ENCODE peak calls at places on chromosomes 1 and 21, in five cellular contexts. U is PC-3, O is body of pancreas, T is heart left ventricle, D is RWPE2. Z is an unnamed sample.

GRCh38 chr1:245380790-245381535 is 226.2 kb downstream of the KIF26B start:
- DNase-seq in U (no peak), O (no peak), T (no peak), D (no peak), Z (no peak)

GRCh38 chr1:67980028-67980427 is 70.4 kb downstream of the DIRAS3 start:
- DNase-seq in U (peak; percentile 17), O (no peak), T (no peak), D (no peak), Z (no peak)

GRCh38 chr1:156600733-156601121 is 552 bp downstream of the GPATCH4 start:
- DNase-seq in U (no peak), O (no peak), T (no peak), D (no peak), Z (no peak)

GRCh38 chr1:6800728-6801127 is 15.5 kb downstream of the CAMTA1 start:
- DNase-seq in U (no peak), O (no peak), T (no peak), D (no peak), Z (no peak)

GRCh38 chr1:247919952-247920351 is at the start of gene OR2T8:
- DNase-seq in U (no peak), O (no peak), T (no peak), D (no peak), Z (no peak)

GRCh38 chr1:207747627-207748492 is 4.0 kb upstream of the CD46 start:
- DNase-seq in U (no peak), O (no peak), T (no peak), D (no peak), Z (peak; percentile 60)

GRCh38 chr1:183543619-183544204 is 46.5 kb downstream of the NCF2 start:
- DNase-seq in U (peak; percentile 66), O (no peak), T (no peak), D (no peak), Z (peak; percentile 52)

GRCh38 chr1:42669936-42670335 is 11.7 kb downstream of the PPIH start:
- DNase-seq in U (no peak), O (no peak), T (no peak), D (no peak), Z (no peak)

GRCh38 chr1:102732927-102733326 is 375.4 kb downstream of the COL11A1 start:
- DNase-seq in U (no peak), O (no peak), T (no peak), D (no peak), Z (no peak)

GRCh38 chr1:243713470-243714186 is 136.4 kb downstream of the AKT3 start:
- DNase-seq in U (no peak), O (no peak), T (no peak), D (no peak), Z (no peak)

GRCh38 chr1:246725191-246725590 is 982 bp downstream of the SCCPDH start:
- DNase-seq in U (peak; percentile 26), O (no peak), T (no peak), D (no peak), Z (no peak)

GRCh38 chr1:94709891-94710581 is 110.1 kb upstream of the SLC44A3 start:
- DNase-seq in U (peak; percentile 12), O (no peak), T (no peak), D (no peak), Z (no peak)

GRCh38 chr1:150972417-150972940 is 2.2 kb downstream of the CERS2 start:
- DNase-seq in U (no peak), O (peak; percentile 69), T (no peak), D (no peak), Z (no peak)

GRCh38 chr1:84083321-84083720 is 60.8 kb upstream of the PRKACB start:
- DNase-seq in U (no peak), O (no peak), T (no peak), D (no peak), Z (no peak)

GRCh38 chr21:14889080-14889805 is 175.6 kb downstream of the NRIP1 start:
- DNase-seq in U (peak; percentile 71), O (no peak), T (no peak), D (no peak), Z (peak; percentile 35)

GRCh38 chr21:39003982-39004775 is 179.1 kb downstream of the PSMG1 start:
- DNase-seq in U (no peak), O (no peak), T (no peak), D (no peak), Z (no peak)

GRCh38 chr1:75134939-75135828 is 996 bp downstream of the LHX8 start:
- DNase-seq in U (no peak), O (no peak), T (no peak), D (no peak), Z (no peak)

GRCh38 chr1:212396638-212397037 is 18.0 kb downstream of the PACC1 start:
- DNase-seq in U (no peak), O (no peak), T (no peak), D (no peak), Z (no peak)

GRCh38 chr21:35254006-35254751 is 205.1 kb upstream of the RUNX1 start:
- DNase-seq in U (peak; percentile 68), O (no peak), T (no peak), D (no peak), Z (no peak)

GRCh38 chr1:47771766-47772165 is 225.4 kb downstream of the TRABD2B start:
- DNase-seq in U (no peak), O (no peak), T (no peak), D (no peak), Z (no peak)

GRCh38 chr21:43211085-43212071 is 42.6 kb downstream of the CRYAA start:
- DNase-seq in U (no peak), O (peak; percentile 80), T (peak; percentile 55), D (peak; percentile 42), Z (peak; percentile 24)

GRCh38 chr21:44872568-44873355 is 728 bp downstream of the PTTG1IP start:
- DNase-seq in U (peak; percentile 46), O (peak; percentile 47), T (peak; percentile 48), D (peak; percentile 65), Z (no peak)

GRCh38 chr1:67404212-67404620 is 26.0 kb downstream of the SERBP1 start:
- DNase-seq in U (no peak), O (no peak), T (no peak), D (no peak), Z (peak; percentile 11)

GRCh38 chr21:36557316-36557715 is 77.4 kb upstream of the CLDN14 start:
- DNase-seq in U (no peak), O (no peak), T (no peak), D (no peak), Z (no peak)

GRCh38 chr1:154290921-154291320 is 18.5 kb downstream of the HAX1 start:
- DNase-seq in U (no peak), O (no peak), T (no peak), D (no peak), Z (no peak)

GRCh38 chr1:40308036-40308727 is 8.9 kb downstream of the COL9A2 start:
- DNase-seq in U (no peak), O (no peak), T (no peak), D (no peak), Z (no peak)

GRCh38 chr1:206734499-206735142 is 36.0 kb upstream of the IL19 start:
- DNase-seq in U (peak; percentile 81), O (peak; percentile 69), T (no peak), D (no peak), Z (peak; percentile 77)

GRCh38 chr1:24952413-24952841 is 22.4 kb upstream of the RUNX3 start:
- DNase-seq in U (no peak), O (no peak), T (no peak), D (peak; percentile 23), Z (no peak)

GRCh38 chr1:224565186-224565585 is 50.9 kb upstream of the CNIH3 start:
- DNase-seq in U (peak; percentile 99), O (no peak), T (no peak), D (peak; percentile 67), Z (peak; percentile 60)

GRCh38 chr1:240029418-240029817 is 62.3 kb upstream of the FMN2 start:
- DNase-seq in U (peak; percentile 17), O (no peak), T (no peak), D (no peak), Z (no peak)

GRCh38 chr1:216750031-216750627 is 26.9 kb upstream of the ESRRG start:
- DNase-seq in U (peak; percentile 85), O (peak; percentile 22), T (peak; percentile 19), D (no peak), Z (peak; percentile 29)
- TF ChIP-seq CTCF in U (peak; percentile 95), O (peak; percentile 61), T (peak; percentile 45), D (peak; percentile 55), Z (peak; percentile 59)

GRCh38 chr1:159719990-159720389 is 5.6 kb upstream of the CRP start:
- DNase-seq in U (no peak), O (no peak), T (no peak), D (no peak), Z (no peak)
- TF ChIP-seq CTCF in U (no peak), O (no peak), T (no peak), D (no peak), Z (no peak)

DNA sequence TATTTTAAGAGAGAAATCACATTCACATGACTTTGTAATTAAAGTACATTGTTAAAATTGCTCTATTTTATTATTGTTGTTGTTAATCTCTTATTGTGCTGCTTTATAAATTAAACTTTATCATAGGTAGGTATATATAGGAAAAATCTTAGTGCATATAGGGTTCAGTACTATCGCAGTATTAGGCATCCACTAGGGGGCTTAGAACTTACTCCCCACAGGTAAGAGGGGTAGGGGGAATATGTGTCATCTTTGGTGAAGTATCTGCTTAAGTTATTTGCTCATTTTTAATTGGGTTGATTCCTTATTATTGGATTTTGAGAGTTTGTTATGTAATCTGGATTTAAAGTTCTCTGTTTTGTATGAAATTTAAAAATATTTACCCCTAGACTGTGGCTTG is 385.2 kb downstream of the DUSP10 start:
- DNase-seq in U (peak; percentile 49), O (no peak), T (no peak), D (no peak), Z (no peak)
- TF ChIP-seq CTCF in U (peak; percentile 72), O (no peak), T (no peak), D (peak; percentile 13), Z (no peak)

GRCh38 chr1:19866758-19867157 is 15.4 kb upstream of the OTUD3 start:
- DNase-seq in U (peak; percentile 80), O (no peak), T (no peak), D (no peak), Z (no peak)

GRCh38 chr1:19877351-19877750 is 4.8 kb upstream of the OTUD3 start:
- DNase-seq in U (no peak), O (no peak), T (no peak), D (no peak), Z (no peak)

GRCh38 chr1:19877821-19878636 is 4.2 kb upstream of the OTUD3 start:
- DNase-seq in U (no peak), O (no peak), T (no peak), D (no peak), Z (no peak)

GRCh38 chr1:19869929-19870328 is 12.3 kb upstream of the OTUD3 start:
- DNase-seq in U (peak; percentile 59), O (no peak), T (no peak), D (no peak), Z (no peak)

GRCh38 chr1:19872190-19872589 is 10.0 kb upstream of the OTUD3 start:
- DNase-seq in U (peak; percentile 98), O (peak; percentile 84), T (no peak), D (no peak), Z (peak; percentile 81)
- TF ChIP-seq CTCF in U (peak; percentile 77), O (peak; percentile 39), T (no peak), D (peak; percentile 42), Z (no peak)